ENCODE peak calls at places on chromosome 5, in ten cellular contexts. One of them, this sample, is unnamed.

GRCh38 chr5:83401775-83402174 is 69.8 kb upstream of the VCAN start:
- DNase-seq in head of caudate nucleus: no peak
- DNase-seq in NCI-H2107: no peak
- DNase-seq in hippocampal formation: no peak
- DNase-seq in T-helper 9 cell: no peak
- DNase-seq in AG08396: no peak
- DNase-seq in CD8-positive, alpha-beta memory T cell: no peak
- DNase-seq in activated CD4-positive, alpha-beta T cell treated with anti-CD3 and anti-CD28 coated beads, Interleukin-2, amount 50 U/mL, for 1 hour: no peak
- DNase-seq in stimulated activated CD8-positive, alpha-beta memory T cell treated with anti-CD3 and anti-CD28 coated beads, Interleukin-7, amount 100 ng/mL, for 48 hours: no peak
- DNase-seq in Peyer's patch: no peak
- DNase-seq in this sample: no peak

GRCh38 chr5:72767289-72768010 is 49.0 kb upstream of the TNPO1 start:
- DNase-seq in head of caudate nucleus: no peak
- DNase-seq in NCI-H2107: no peak
- DNase-seq in hippocampal formation: no peak
- DNase-seq in T-helper 9 cell: no peak
- DNase-seq in AG08396: no peak
- DNase-seq in CD8-positive, alpha-beta memory T cell: no peak
- DNase-seq in activated CD4-positive, alpha-beta T cell treated with anti-CD3 and anti-CD28 coated beads, Interleukin-2, amount 50 U/mL, for 1 hour: no peak
- DNase-seq in stimulated activated CD8-positive, alpha-beta memory T cell treated with anti-CD3 and anti-CD28 coated beads, Interleukin-7, amount 100 ng/mL, for 48 hours: no peak
- DNase-seq in Peyer's patch: no peak
- DNase-seq in this sample: no peak

GRCh38 chr5:81778642-81779041 is 27.7 kb upstream of the SSBP2 start:
- DNase-seq in head of caudate nucleus: no peak
- DNase-seq in NCI-H2107: no peak
- DNase-seq in hippocampal formation: no peak
- DNase-seq in T-helper 9 cell: no peak
- DNase-seq in AG08396: no peak
- DNase-seq in CD8-positive, alpha-beta memory T cell: no peak
- DNase-seq in activated CD4-positive, alpha-beta T cell treated with anti-CD3 and anti-CD28 coated beads, Interleukin-2, amount 50 U/mL, for 1 hour: no peak
- DNase-seq in stimulated activated CD8-positive, alpha-beta memory T cell treated with anti-CD3 and anti-CD28 coated beads, Interleukin-7, amount 100 ng/mL, for 48 hours: no peak
- DNase-seq in Peyer's patch: no peak
- DNase-seq in this sample: no peak

GRCh38 chr5:14879393-14879792 is 7.8 kb upstream of the ANKH start:
- DNase-seq in head of caudate nucleus: no peak
- DNase-seq in NCI-H2107: no peak
- DNase-seq in hippocampal formation: no peak
- DNase-seq in T-helper 9 cell: no peak
- DNase-seq in AG08396: no peak
- DNase-seq in CD8-positive, alpha-beta memory T cell: no peak
- DNase-seq in activated CD4-positive, alpha-beta T cell treated with anti-CD3 and anti-CD28 coated beads, Interleukin-2, amount 50 U/mL, for 1 hour: no peak
- DNase-seq in stimulated activated CD8-positive, alpha-beta memory T cell treated with anti-CD3 and anti-CD28 coated beads, Interleukin-7, amount 100 ng/mL, for 48 hours: no peak
- DNase-seq in Peyer's patch: no peak
- DNase-seq in this sample: no peak

GRCh38 chr5:170169996-170170395 is 62.8 kb upstream of the C5orf58 start:
- DNase-seq in head of caudate nucleus: no peak
- DNase-seq in NCI-H2107: no peak
- DNase-seq in hippocampal formation: no peak
- DNase-seq in T-helper 9 cell: no peak
- DNase-seq in AG08396: no peak
- DNase-seq in CD8-positive, alpha-beta memory T cell: no peak
- DNase-seq in activated CD4-positive, alpha-beta T cell treated with anti-CD3 and anti-CD28 coated beads, Interleukin-2, amount 50 U/mL, for 1 hour: no peak
- DNase-seq in stimulated activated CD8-positive, alpha-beta memory T cell treated with anti-CD3 and anti-CD28 coated beads, Interleukin-7, amount 100 ng/mL, for 48 hours: no peak
- DNase-seq in Peyer's patch: no peak
- DNase-seq in this sample: no peak

GRCh38 chr5:343461-344401 is 22.2 kb downstream of the AHRR start:
- DNase-seq in head of caudate nucleus: no peak
- DNase-seq in NCI-H2107: peak; percentile 8
- DNase-seq in hippocampal formation: no peak
- DNase-seq in T-helper 9 cell: no peak
- DNase-seq in AG08396: peak; percentile 91
- DNase-seq in CD8-positive, alpha-beta memory T cell: no peak
- DNase-seq in activated CD4-positive, alpha-beta T cell treated with anti-CD3 and anti-CD28 coated beads, Interleukin-2, amount 50 U/mL, for 1 hour: peak; percentile 41
- DNase-seq in stimulated activated CD8-positive, alpha-beta memory T cell treated with anti-CD3 and anti-CD28 coated beads, Interleukin-7, amount 100 ng/mL, for 48 hours: no peak
- DNase-seq in Peyer's patch: no peak
- DNase-seq in this sample: peak; percentile 38

GRCh38 chr5:34522599-34523381 is 133.3 kb upstream of the RAI14 start:
- DNase-seq in head of caudate nucleus: peak; percentile 69
- DNase-seq in NCI-H2107: peak; percentile 67
- DNase-seq in hippocampal formation: peak; percentile 60
- DNase-seq in T-helper 9 cell: peak; percentile 31
- DNase-seq in AG08396: peak; percentile 61
- DNase-seq in CD8-positive, alpha-beta memory T cell: peak; percentile 35
- DNase-seq in activated CD4-positive, alpha-beta T cell treated with anti-CD3 and anti-CD28 coated beads, Interleukin-2, amount 50 U/mL, for 1 hour: peak; percentile 39
- DNase-seq in stimulated activated CD8-positive, alpha-beta memory T cell treated with anti-CD3 and anti-CD28 coated beads, Interleukin-7, amount 100 ng/mL, for 48 hours: no peak
- DNase-seq in Peyer's patch: peak; percentile 49
- DNase-seq in this sample: peak; percentile 21

GRCh38 chr5:151267481-151268275 is 14.7 kb downstream of the GM2A start:
- DNase-seq in head of caudate nucleus: no peak
- DNase-seq in NCI-H2107: no peak
- DNase-seq in hippocampal formation: no peak
- DNase-seq in T-helper 9 cell: no peak
- DNase-seq in AG08396: no peak
- DNase-seq in CD8-positive, alpha-beta memory T cell: no peak
- DNase-seq in activated CD4-positive, alpha-beta T cell treated with anti-CD3 and anti-CD28 coated beads, Interleukin-2, amount 50 U/mL, for 1 hour: no peak
- DNase-seq in stimulated activated CD8-positive, alpha-beta memory T cell treated with anti-CD3 and anti-CD28 coated beads, Interleukin-7, amount 100 ng/mL, for 48 hours: no peak
- DNase-seq in Peyer's patch: no peak
- DNase-seq in this sample: no peak

GRCh38 chr5:94751456-94751855 is 133.0 kb downstream of the SLF1 start:
- DNase-seq in head of caudate nucleus: no peak
- DNase-seq in NCI-H2107: no peak
- DNase-seq in hippocampal formation: no peak
- DNase-seq in T-helper 9 cell: no peak
- DNase-seq in AG08396: no peak
- DNase-seq in CD8-positive, alpha-beta memory T cell: no peak
- DNase-seq in activated CD4-positive, alpha-beta T cell treated with anti-CD3 and anti-CD28 coated beads, Interleukin-2, amount 50 U/mL, for 1 hour: no peak
- DNase-seq in stimulated activated CD8-positive, alpha-beta memory T cell treated with anti-CD3 and anti-CD28 coated beads, Interleukin-7, amount 100 ng/mL, for 48 hours: no peak
- DNase-seq in Peyer's patch: no peak
- DNase-seq in this sample: no peak

GRCh38 chr5:82165740-82166530 is 112.2 kb downstream of the RPS23 start:
- DNase-seq in head of caudate nucleus: peak; percentile 42
- DNase-seq in NCI-H2107: peak; percentile 16
- DNase-seq in hippocampal formation: peak; percentile 45
- DNase-seq in T-helper 9 cell: peak; percentile 2
- DNase-seq in AG08396: peak; percentile 73
- DNase-seq in CD8-positive, alpha-beta memory T cell: peak; percentile 36
- DNase-seq in activated CD4-positive, alpha-beta T cell treated with anti-CD3 and anti-CD28 coated beads, Interleukin-2, amount 50 U/mL, for 1 hour: peak; percentile 20
- DNase-seq in stimulated activated CD8-positive, alpha-beta memory T cell treated with anti-CD3 and anti-CD28 coated beads, Interleukin-7, amount 100 ng/mL, for 48 hours: no peak
- DNase-seq in Peyer's patch: peak; percentile 18
- DNase-seq in this sample: peak; percentile 30

GRCh38 chr5:132750471-132751230 is 3.4 kb downstream of the CCNI2 start:
- DNase-seq in head of caudate nucleus: no peak
- DNase-seq in NCI-H2107: no peak
- DNase-seq in hippocampal formation: no peak
- DNase-seq in T-helper 9 cell: no peak
- DNase-seq in AG08396: no peak
- DNase-seq in CD8-positive, alpha-beta memory T cell: no peak
- DNase-seq in activated CD4-positive, alpha-beta T cell treated with anti-CD3 and anti-CD28 coated beads, Interleukin-2, amount 50 U/mL, for 1 hour: no peak
- DNase-seq in stimulated activated CD8-positive, alpha-beta memory T cell treated with anti-CD3 and anti-CD28 coated beads, Interleukin-7, amount 100 ng/mL, for 48 hours: no peak
- DNase-seq in Peyer's patch: no peak
- DNase-seq in this sample: peak; percentile 8

GRCh38 chr5:141476132-141476909 is 555 bp downstream of the PCDHGC3 start:
- DNase-seq in head of caudate nucleus: peak; percentile 65
- DNase-seq in NCI-H2107: peak; percentile 4
- DNase-seq in hippocampal formation: no peak
- DNase-seq in T-helper 9 cell: no peak
- DNase-seq in AG08396: peak; percentile 70
- DNase-seq in CD8-positive, alpha-beta memory T cell: no peak
- DNase-seq in activated CD4-positive, alpha-beta T cell treated with anti-CD3 and anti-CD28 coated beads, Interleukin-2, amount 50 U/mL, for 1 hour: no peak
- DNase-seq in stimulated activated CD8-positive, alpha-beta memory T cell treated with anti-CD3 and anti-CD28 coated beads, Interleukin-7, amount 100 ng/mL, for 48 hours: no peak
- DNase-seq in Peyer's patch: peak; percentile 18
- DNase-seq in this sample: no peak

GRCh38 chr5:170554566-170555267 is 50.9 kb downstream of the KCNIP1 start:
- DNase-seq in head of caudate nucleus: peak; percentile 65
- DNase-seq in NCI-H2107: no peak
- DNase-seq in hippocampal formation: no peak
- DNase-seq in T-helper 9 cell: no peak
- DNase-seq in AG08396: no peak
- DNase-seq in CD8-positive, alpha-beta memory T cell: no peak
- DNase-seq in activated CD4-positive, alpha-beta T cell treated with anti-CD3 and anti-CD28 coated beads, Interleukin-2, amount 50 U/mL, for 1 hour: no peak
- DNase-seq in stimulated activated CD8-positive, alpha-beta memory T cell treated with anti-CD3 and anti-CD28 coated beads, Interleukin-7, amount 100 ng/mL, for 48 hours: no peak
- DNase-seq in Peyer's patch: no peak
- DNase-seq in this sample: no peak

This sample was measured in CD8-positive, alpha-beta T cell.